ENCODE peak calls at places on chromosomes 4 and X, in ten cellular contexts. V is RPMI7951; N is right atrium auricular region; B is fibroblast of villous mesenchyme; G is AG04449; Z is naive B cell; F is cardiac muscle cell; E is NCI-H510A treated with DMSO at 0.1 percent for 48 hours; U is epithelial cell of esophagus; H is activated naive CD4-positive, alpha-beta T cell treated with anti-CD3 and anti-CD28 coated beads for 36 hours. T is an unnamed sample.

GRCh38 chrX:138481649-138482048 is 229.9 kb downstream of the FGF13 start:
- DNase-seq in V (no peak), N (no peak), B (no peak), G (no peak), Z (no peak), F (no peak), E (no peak), U (no peak), H (no peak), T (no peak)

GRCh38 chrX:18461431-18461830 is 36.0 kb downstream of the CDKL5 start:
- DNase-seq in V (no peak), N (no peak), B (no peak), G (no peak), Z (no peak), F (no peak), E (no peak), U (peak; percentile 1), H (no peak), T (no peak)

GRCh38 chr4:1192091-1192492 is 19.7 kb upstream of the SPON2 start:
- DNase-seq in V (peak; percentile 92), N (peak; percentile 93), B (peak; percentile 99), G (peak; percentile 82), Z (no peak), F (no peak), E (no peak), U (peak; percentile 90), H (no peak), T (no peak)

GRCh38 chr4:151530783-151531182 is 121.8 kb downstream of the FHIP1A start:
- DNase-seq in V (no peak), N (no peak), B (peak; percentile 10), G (no peak), Z (no peak), F (peak; percentile 12), E (no peak), U (peak; percentile 39), H (no peak), T (no peak)

GRCh38 chr4:144583658-144584057 is 62.3 kb upstream of the HHIP start:
- DNase-seq in V (no peak), N (no peak), B (no peak), G (no peak), Z (no peak), F (no peak), E (no peak), U (peak; percentile 81), H (no peak), T (no peak)

GRCh38 chr4:141275834-141276233 is 55.1 kb downstream of the ZNF330 start:
- DNase-seq in V (peak; percentile 3), N (no peak), B (peak; percentile 40), G (peak; percentile 66), Z (no peak), F (no peak), E (no peak), U (peak; percentile 27), H (no peak), T (no peak)

GRCh38 chr4:83605744-83606172 is 69.8 kb downstream of the GPAT3 start:
- DNase-seq in V (no peak), N (no peak), B (peak; percentile 64), G (no peak), Z (no peak), F (no peak), E (no peak), U (no peak), H (no peak), T (no peak)

GRCh38 chr4:141099326-141099725 is 33.9 kb downstream of the RNF150 start:
- DNase-seq in V (no peak), N (no peak), B (peak; percentile 19), G (peak; percentile 4), Z (no peak), F (no peak), E (no peak), U (no peak), H (no peak), T (no peak)

GRCh38 chr4:128601992-128602695 is 207.4 kb upstream of the JADE1 start:
- DNase-seq in V (peak; percentile 48), N (peak; percentile 81), B (peak; percentile 52), G (no peak), Z (no peak), F (no peak), E (no peak), U (no peak), H (no peak), T (no peak)

GRCh38 chrX:45628041-45628440 is 427.4 kb upstream of the DIPK2B start:
- DNase-seq in V (peak; percentile 33), N (no peak), B (no peak), G (no peak), Z (no peak), F (no peak), E (no peak), U (peak; percentile 0), H (no peak), T (no peak)

GRCh38 chrX:373641-374471 is 12.9 kb downstream of the PPP2R3B start:
- DNase-seq in V (no peak), N (no peak), B (no peak), G (no peak), Z (no peak), F (peak; percentile 78), E (no peak), U (peak; percentile 53), H (peak; percentile 39), T (no peak)

GRCh38 chr4:108072300-108072699 is 82.6 kb downstream of the HADH start:
- DNase-seq in V (no peak), N (no peak), B (no peak), G (no peak), Z (no peak), F (no peak), E (peak; percentile 88), U (peak; percentile 10), H (peak; percentile 84), T (no peak)

GRCh38 chrX:43592597-43592996 is 63.5 kb upstream of the MAOA start:
- DNase-seq in V (no peak), N (no peak), B (no peak), G (no peak), Z (no peak), F (no peak), E (no peak), U (peak; percentile 38), H (no peak), T (no peak)

GRCh38 chr4:124713213-124713592 is 671 bp upstream of the ANKRD50 start:
- DNase-seq in V (peak; percentile 78), N (peak; percentile 73), B (peak; percentile 74), G (no peak), Z (no peak), F (peak; percentile 72), E (peak; percentile 64), U (peak; percentile 59), H (peak; percentile 14), T (peak; percentile 61)

GRCh38 chrX:118727686-118728339 is 407 bp downstream of the IL13RA1 start:
- DNase-seq in V (peak; percentile 30), N (no peak), B (peak; percentile 28), G (no peak), Z (no peak), F (peak; percentile 56), E (peak; percentile 23), U (no peak), H (peak; percentile 12), T (peak; percentile 20)

GRCh38 chr4:112765317-112765989 is 128.5 kb downstream of the LARP7 start:
- DNase-seq in V (peak; percentile 25), N (no peak), B (peak; percentile 2), G (no peak), Z (peak; percentile 7), F (peak; percentile 67), E (no peak), U (peak; percentile 8), H (no peak), T (peak; percentile 50)

GRCh38 chr4:42473071-42473684 is 75.9 kb downstream of the SHISA3 start:
- DNase-seq in V (no peak), N (no peak), B (no peak), G (no peak), Z (no peak), F (no peak), E (peak; percentile 0), U (no peak), H (no peak), T (no peak)

GRCh38 chrX:37714479-37714878 is 28.9 kb downstream of the XK start:
- DNase-seq in V (no peak), N (no peak), B (no peak), G (no peak), Z (no peak), F (no peak), E (no peak), U (no peak), H (no peak), T (no peak)

GRCh38 chr4:22514431-22514830 is 1.4 kb downstream of the ADGRA3 start:
- DNase-seq in V (peak; percentile 6), N (no peak), B (peak; percentile 39), G (no peak), Z (no peak), F (no peak), E (no peak), U (peak; percentile 4), H (no peak), T (no peak)

GRCh38 chrX:75151828-75152592 is 4.1 kb downstream of the ABCB7 start:
- DNase-seq in V (no peak), N (no peak), B (no peak), G (no peak), Z (no peak), F (no peak), E (no peak), U (peak; percentile 35), H (no peak), T (no peak)

GRCh38 chr4:84634961-84635360 is 52.0 kb downstream of the CDS1 start:
- DNase-seq in V (no peak), N (no peak), B (no peak), G (no peak), Z (no peak), F (no peak), E (no peak), U (peak; percentile 71), H (no peak), T (no peak)

GRCh38 chr4:170089274-170089742 is 448 bp downstream of the AADAT start:
- DNase-seq in V (peak; percentile 44), N (no peak), B (peak; percentile 40), G (no peak), Z (no peak), F (peak; percentile 57), E (peak; percentile 40), U (peak; percentile 32), H (no peak), T (peak; percentile 20)

GRCh38 chr4:168569066-168569908 is 72.4 kb downstream of the PALLD start:
- DNase-seq in V (peak; percentile 57), N (no peak), B (peak; percentile 49), G (no peak), Z (no peak), F (no peak), E (peak; percentile 71), U (peak; percentile 80), H (peak; percentile 30), T (peak; percentile 46)

GRCh38 chr4:89308161-89308500 is 531 bp upstream of the GPRIN3 start:
- DNase-seq in V (no peak), N (no peak), B (no peak), G (no peak), Z (no peak), F (no peak), E (peak; percentile 58), U (no peak), H (no peak), T (no peak)

GRCh38 chr4:156676116-156676851 is 295.3 kb downstream of the PDGFC start:
- DNase-seq in V (no peak), N (no peak), B (no peak), G (no peak), Z (no peak), F (no peak), E (no peak), U (no peak), H (no peak), T (no peak)

GRCh38 chr4:184980261-184980660 is 38.0 kb upstream of the HELT start:
- DNase-seq in V (no peak), N (no peak), B (no peak), G (no peak), Z (no peak), F (no peak), E (no peak), U (no peak), H (no peak), T (no peak)

GRCh38 chr4:3353747-3354454 is 61.1 kb downstream of the RGS12 start:
- DNase-seq in V (no peak), N (peak; percentile 16), B (no peak), G (no peak), Z (no peak), F (no peak), E (no peak), U (peak; percentile 53), H (no peak), T (no peak)

GRCh38 chr4:4260185-4260751 is 12.2 kb upstream of the TMEM128 start:
- DNase-seq in V (peak; percentile 65), N (no peak), B (peak; percentile 69), G (peak; percentile 24), Z (peak; percentile 18), F (no peak), E (no peak), U (peak; percentile 69), H (no peak), T (peak; percentile 8)

T was measured in NCI-H524.